ENCODE peak calls at places on chromosomes 2 and 18, in nine cellular contexts. I, D, Z, U, F, P, A, Q and H are unnamed samples.

GRCh38 chr2:122132292-122132691 is 376.8 kb downstream of the TSN start:
- DNase-seq in I (no peak), D (no peak), Z (no peak), U (no peak), F (no peak), P (peak), A (no peak), Q (no peak), H (peak)

GRCh38 chr2:19611491-19612332 is 253.3 kb upstream of the OSR1 start:
- DNase-seq in I (no peak), D (no peak), Z (no peak), U (no peak), F (peak), P (peak), A (peak), Q (no peak), H (peak)

GRCh38 chr2:189444322-189444721 is 3.0 kb downstream of the WDR75 start:
- DNase-seq in I (no peak), D (no peak), Z (no peak), U (no peak), F (no peak), P (peak), A (peak), Q (no peak), H (peak)

GRCh38 chr2:175293776-175294175 is 112.3 kb upstream of the ATP5MC3 start:
- DNase-seq in I (no peak), D (no peak), Z (no peak), U (no peak), F (no peak), P (no peak), A (peak), Q (no peak), H (peak)

GRCh38 chr2:196112408-196113039 is 43.9 kb upstream of the DNAH7 start:
- DNase-seq in I (no peak), D (no peak), Z (no peak), U (no peak), F (peak), P (peak), A (peak), Q (no peak), H (peak)

GRCh38 chr2:187453078-187453641 is 5.1 kb upstream of the CALCRL start:
- DNase-seq in I (no peak), D (no peak), Z (no peak), U (no peak), F (no peak), P (peak), A (peak), Q (no peak), H (peak)

GRCh38 chr2:118375907-118376306 is 287.6 kb downstream of the INSIG2 start:
- DNase-seq in I (no peak), D (no peak), Z (no peak), U (no peak), F (no peak), P (no peak), A (no peak), Q (no peak), H (no peak)

GRCh38 chr2:168614291-168615018 is 158.4 kb downstream of the CERS6 start:
- DNase-seq in I (no peak), D (no peak), Z (no peak), U (no peak), F (no peak), P (no peak), A (peak), Q (no peak), H (peak)

GRCh38 chr2:36238126-36238525 is 117.5 kb upstream of the CRIM1 start:
- DNase-seq in I (no peak), D (no peak), Z (no peak), U (no peak), F (no peak), P (no peak), A (no peak), Q (no peak), H (no peak)

GRCh38 chr2:190578158-190579057 is 43.9 kb upstream of the NEMP2 start:
- DNase-seq in I (peak), D (peak), Z (no peak), U (peak), F (peak), P (peak), A (peak), Q (no peak), H (peak)

GRCh38 chr2:44723921-44724320 is 217.6 kb upstream of the SIX3 start:
- DNase-seq in I (no peak), D (no peak), Z (no peak), U (no peak), F (no peak), P (no peak), A (no peak), Q (no peak), H (no peak)

GRCh38 chr2:153575171-153575853 is 96.8 kb upstream of the RPRM start:
- DNase-seq in I (no peak), D (no peak), Z (no peak), U (no peak), F (no peak), P (no peak), A (no peak), Q (peak), H (no peak)

GRCh38 chr2:128278979-128279378 is 39.7 kb downstream of the HS6ST1 start:
- DNase-seq in I (no peak), D (no peak), Z (peak), U (peak), F (no peak), P (no peak), A (no peak), Q (no peak), H (no peak)

GRCh38 chr2:65130440-65131175 is 702 bp upstream of the RAB1A start:
- DNase-seq in I (no peak), D (no peak), Z (no peak), U (no peak), F (no peak), P (no peak), A (no peak), Q (no peak), H (no peak)

DNA sequence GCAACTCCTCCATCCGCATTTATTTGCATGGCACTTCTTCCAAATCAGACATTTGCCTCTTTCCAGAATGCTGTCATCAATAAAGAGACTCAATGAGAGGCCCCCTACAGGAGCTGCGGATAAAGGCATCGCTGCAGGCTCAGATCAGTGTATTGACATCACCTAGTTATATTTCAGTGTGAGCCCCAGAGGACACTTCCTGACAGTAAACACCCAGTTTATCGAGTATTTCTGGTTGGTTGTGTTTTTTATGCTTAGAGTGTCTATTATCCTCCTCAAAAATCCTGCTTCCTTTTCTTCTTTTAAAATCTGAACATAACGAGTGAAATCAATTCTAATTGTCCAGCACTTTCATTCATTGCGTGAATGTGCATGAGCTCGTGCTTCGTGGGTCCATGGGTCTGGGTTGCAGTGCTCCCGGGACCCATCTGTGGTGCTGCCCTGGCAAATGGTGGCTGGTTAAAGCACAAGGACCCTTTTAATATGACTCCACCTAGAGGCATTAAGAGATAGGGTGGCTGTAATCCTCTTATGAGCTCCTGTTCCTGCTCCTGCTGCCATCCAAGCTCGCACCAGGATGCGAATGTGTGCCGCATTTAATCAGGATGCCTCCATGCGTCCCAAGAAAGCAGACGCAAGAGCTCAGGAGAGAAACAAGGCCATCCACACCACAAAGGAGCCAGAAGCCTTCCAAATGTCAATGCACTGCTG is 38.9 kb downstream of the NRP2 start:
- DNase-seq in I (no peak), D (no peak), Z (peak), U (no peak), F (no peak), P (no peak), A (peak), Q (no peak), H (no peak)
- TF ChIP-seq CTCF in I (no peak), D (peak), Z (peak), U (no peak), F (peak), P (peak), A (peak), Q (no peak), H (peak)

DNA sequence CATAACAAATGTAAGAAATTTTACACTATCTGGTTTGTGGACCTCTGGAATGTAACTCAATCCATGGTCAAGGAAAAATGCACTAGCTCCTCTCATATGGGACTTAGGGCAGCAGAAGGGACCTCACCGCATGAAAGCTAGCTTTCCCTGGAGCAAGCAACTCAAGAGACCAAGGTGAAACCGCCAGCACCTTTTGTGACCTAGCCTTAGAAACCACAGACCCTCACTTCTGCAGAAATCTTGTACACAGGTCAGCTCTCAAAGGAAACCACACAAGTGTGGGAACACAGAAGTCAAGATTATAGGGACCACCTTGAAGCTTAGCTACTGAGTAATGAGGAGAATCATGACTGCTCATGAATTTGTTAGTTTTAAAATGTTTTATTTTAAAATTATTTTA is 222.5 kb downstream of the DLGAP1 start:
- DNase-seq in I (no peak), D (no peak), Z (no peak), U (no peak), F (no peak), P (no peak), A (no peak), Q (no peak), H (no peak)
- TF ChIP-seq CTCF in I (no peak), D (no peak), Z (no peak), U (no peak), F (no peak), P (no peak), A (no peak), Q (no peak), H (no peak)

DNA sequence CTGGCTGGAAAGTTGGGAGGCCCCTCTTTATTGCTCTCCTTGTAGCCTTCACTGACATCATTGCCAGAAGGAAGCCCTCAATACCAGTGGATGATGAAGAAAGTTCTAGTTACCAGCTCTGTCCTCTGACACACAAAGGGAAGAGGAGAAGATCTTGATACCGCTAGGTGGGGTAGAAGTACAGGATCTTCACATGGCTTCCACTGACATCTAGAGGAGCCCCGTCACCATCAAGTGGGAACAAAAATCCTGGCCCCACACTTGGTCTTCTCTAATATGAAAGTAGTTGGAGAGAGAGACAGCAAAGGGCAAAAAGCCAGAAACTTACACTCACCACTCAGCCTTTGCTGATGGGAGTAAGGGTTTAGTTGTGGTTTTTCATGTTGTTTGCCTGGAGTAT is 12.4 kb downstream of the XIRP2 start:
- DNase-seq in I (no peak), D (no peak), Z (peak), U (no peak), F (peak), P (peak), A (peak), Q (no peak), H (peak)
- TF ChIP-seq CTCF in I (no peak), D (peak), Z (peak), U (no peak), F (peak), P (peak), A (peak), Q (no peak), H (peak)

GRCh38 chr2:42653039-42653438 is 84.6 kb downstream of the MTA3 start:
- DNase-seq in I (no peak), D (no peak), Z (no peak), U (no peak), F (no peak), P (no peak), A (no peak), Q (no peak), H (no peak)

GRCh38 chr2:42652086-42652485 is 83.7 kb downstream of the MTA3 start:
- DNase-seq in I (no peak), D (no peak), Z (no peak), U (no peak), F (no peak), P (no peak), A (no peak), Q (no peak), H (no peak)

GRCh38 chr2:42645551-42645950 is 77.1 kb downstream of the MTA3 start:
- DNase-seq in I (no peak), D (no peak), Z (no peak), U (no peak), F (no peak), P (no peak), A (no peak), Q (no peak), H (no peak)

GRCh38 chr2:42653908-42654445 is 85.5 kb downstream of the MTA3 start:
- DNase-seq in I (no peak), D (no peak), Z (no peak), U (no peak), F (no peak), P (no peak), A (no peak), Q (no peak), H (no peak)

DNA sequence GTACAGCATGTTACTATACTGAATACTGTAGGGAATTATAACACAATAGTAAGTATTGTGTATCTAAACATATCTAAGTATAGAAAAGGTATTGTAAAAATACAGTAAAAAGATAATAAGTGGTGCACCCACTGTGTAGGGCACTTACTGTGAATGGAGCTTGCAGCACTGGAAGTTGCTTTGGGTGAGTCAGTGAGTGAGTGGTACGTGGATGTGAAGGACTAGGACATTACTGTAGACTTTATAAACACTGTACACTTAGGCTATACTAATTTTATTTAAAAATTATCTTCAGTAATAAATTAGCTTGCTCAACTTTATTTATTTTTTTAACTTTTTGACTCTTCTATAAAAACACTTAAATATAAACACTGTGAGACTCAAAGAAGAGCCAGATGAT is 82.6 kb downstream of the MTA3 start:
- DNase-seq in I (no peak), D (no peak), Z (no peak), U (no peak), F (no peak), P (no peak), A (no peak), Q (no peak), H (no peak)
- TF ChIP-seq CTCF in I (no peak), D (no peak), Z (no peak), U (no peak), F (no peak), P (no peak), A (no peak), Q (no peak), H (no peak)

GRCh38 chr2:3007135-3007534 is 370.5 kb downstream of the EIPR1 start:
- DNase-seq in I (no peak), D (no peak), Z (no peak), U (no peak), F (no peak), P (no peak), A (no peak), Q (no peak), H (no peak)

GRCh38 chr2:3000968-3001367 is 376.6 kb downstream of the EIPR1 start:
- DNase-seq in I (no peak), D (no peak), Z (no peak), U (no peak), F (no peak), P (no peak), A (no peak), Q (no peak), H (no peak)

GRCh38 chr2:3005859-3006258 is 371.8 kb downstream of the EIPR1 start:
- DNase-seq in I (no peak), D (no peak), Z (no peak), U (no peak), F (no peak), P (no peak), A (no peak), Q (no peak), H (no peak)

DNA sequence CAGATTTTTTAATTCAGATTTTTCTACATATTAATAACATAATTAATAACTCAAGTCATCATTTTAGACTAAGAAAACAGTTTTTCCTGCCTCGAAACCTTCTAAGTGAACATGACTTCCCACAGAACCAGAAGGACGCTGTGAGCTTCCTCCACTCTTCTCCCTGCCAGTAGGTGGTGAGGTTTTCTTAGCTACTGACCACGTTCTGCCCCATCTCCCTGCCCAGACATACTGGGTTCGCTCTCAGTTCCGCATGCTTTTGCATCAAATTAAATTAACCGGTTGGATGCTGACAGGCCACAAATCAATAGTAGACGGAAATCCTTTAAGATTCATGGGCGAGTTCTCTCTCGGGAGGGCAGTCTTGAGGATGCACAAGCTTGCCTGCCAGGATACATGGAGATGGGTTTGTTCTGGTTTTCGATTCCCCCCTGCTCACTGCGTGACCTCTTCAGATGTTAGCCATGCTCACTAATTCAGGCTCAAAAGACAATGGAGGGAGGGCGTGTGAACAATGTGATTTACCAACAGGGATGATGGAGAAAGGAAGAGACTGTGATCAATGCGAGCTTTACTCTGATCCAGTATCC is 375.9 kb downstream of the EIPR1 start:
- DNase-seq in I (no peak), D (no peak), Z (no peak), U (no peak), F (no peak), P (peak), A (no peak), Q (no peak), H (no peak)
- TF ChIP-seq CTCF in I (no peak), D (peak), Z (peak), U (no peak), F (no peak), P (no peak), A (no peak), Q (peak), H (no peak)